ENCODE peak calls at places on chromosomes 12 and 14, in four cellular contexts. H is progenitor cell of endocrine pancreas; A is HFFc6; N is CD8-positive, alpha-beta T cell. J is an unnamed sample.

GRCh38 chr14:50871914-50872732 is at the start of gene ABHD12B:
- DNase-seq in H (peak), A (no peak), N (no peak), J (no peak)

GRCh38 chr12:5096241-5096880 is 52.7 kb downstream of the KCNA5 start:
- DNase-seq in H (no peak), A (peak), N (no peak), J (no peak)

GRCh38 chr12:13745100-13745678 is 236.2 kb downstream of the GRIN2B start:
- DNase-seq in H (no peak), A (no peak), N (no peak), J (no peak)

GRCh38 chr14:99535448-99535847 is 54.2 kb downstream of the CCNK start:
- DNase-seq in H (no peak), A (no peak), N (no peak), J (no peak)

GRCh38 chr12:89051065-89051677 is 301.1 kb downstream of the DUSP6 start:
- DNase-seq in H (no peak), A (peak), N (no peak), J (no peak)

GRCh38 chr12:120678572-120678971 is 8.4 kb upstream of the MLEC start:
- DNase-seq in H (no peak), A (peak), N (no peak), J (no peak)

GRCh38 chr12:62269464-62270228 is 9.4 kb downstream of the USP15 start:
- DNase-seq in H (no peak), A (no peak), N (no peak), J (no peak)

GRCh38 chr12:70885952-70886351 is 34.6 kb downstream of the PTPRR start:
- DNase-seq in H (no peak), A (no peak), N (no peak), J (no peak)

GRCh38 chr14:34699873-34700621 is 14.3 kb downstream of the CFL2 start:
- DNase-seq in H (no peak), A (peak), N (no peak), J (no peak)

DNA sequence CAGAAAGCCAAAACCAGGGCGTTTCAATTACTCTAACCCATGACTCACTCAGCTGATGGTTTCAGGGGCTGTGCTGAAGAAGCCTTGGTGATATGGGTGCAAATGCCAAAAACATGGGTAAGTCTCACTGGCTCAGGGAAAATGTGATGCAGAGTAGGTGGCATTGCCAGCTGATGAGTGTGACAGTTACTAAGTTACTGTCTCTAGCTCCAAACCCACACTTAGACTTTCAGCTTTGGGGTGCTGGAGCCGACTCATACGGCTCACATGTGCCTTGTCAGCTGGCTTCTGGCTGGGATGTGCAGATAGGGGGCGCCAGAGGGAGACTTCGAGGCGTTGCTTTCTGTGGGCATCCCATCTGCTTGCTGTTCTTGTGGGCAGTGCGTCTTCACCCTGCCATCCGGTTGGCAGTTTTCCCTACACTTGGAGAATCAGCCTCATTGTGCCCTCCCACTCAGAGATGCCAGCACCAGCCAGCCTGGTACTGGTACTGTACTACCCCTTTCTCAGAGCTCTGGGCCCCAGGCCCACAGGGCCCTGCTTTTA is 11.1 kb upstream of the KRT7 start:
- DNase-seq in H (peak), A (peak), N (peak), J (peak)
- TF ChIP-seq CTCF in H (peak), A (peak), N (no peak), J (peak)

GRCh38 chr12:115408642-115409041 is 724.7 kb upstream of the TBX3 start:
- DNase-seq in H (no peak), A (no peak), N (no peak), J (no peak)

GRCh38 chr12:115413626-115414025 is 729.7 kb upstream of the TBX3 start:
- DNase-seq in H (no peak), A (no peak), N (no peak), J (no peak)

GRCh38 chr12:115416869-115417268 is 732.9 kb upstream of the TBX3 start:
- DNase-seq in H (no peak), A (no peak), N (no peak), J (no peak)

GRCh38 chr12:115411121-115411520 is 727.1 kb upstream of the TBX3 start:
- DNase-seq in H (no peak), A (no peak), N (no peak), J (no peak)

DNA sequence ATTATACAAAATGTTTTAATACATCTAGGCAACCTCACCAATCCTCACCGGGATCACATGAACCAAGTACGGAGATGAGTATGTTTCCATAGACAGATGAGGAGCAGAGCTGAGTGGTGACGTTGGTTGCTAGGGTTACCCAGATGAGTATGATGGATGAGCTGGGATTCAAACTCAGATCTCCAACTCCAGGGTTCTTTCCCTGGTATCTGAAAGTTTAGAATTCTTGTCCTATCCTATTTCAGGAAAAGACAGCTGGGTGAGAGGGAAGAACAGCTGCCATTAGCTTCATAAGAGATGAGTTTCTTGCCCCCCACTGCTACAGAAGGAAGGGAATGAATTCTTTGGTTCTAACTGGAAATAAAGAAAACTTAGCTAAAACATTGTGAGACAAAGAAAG is 728.8 kb upstream of the TBX3 start:
- DNase-seq in H (no peak), A (no peak), N (no peak), J (no peak)
- TF ChIP-seq CTCF in H (no peak), A (no peak), N (no peak), J (no peak)

DNA sequence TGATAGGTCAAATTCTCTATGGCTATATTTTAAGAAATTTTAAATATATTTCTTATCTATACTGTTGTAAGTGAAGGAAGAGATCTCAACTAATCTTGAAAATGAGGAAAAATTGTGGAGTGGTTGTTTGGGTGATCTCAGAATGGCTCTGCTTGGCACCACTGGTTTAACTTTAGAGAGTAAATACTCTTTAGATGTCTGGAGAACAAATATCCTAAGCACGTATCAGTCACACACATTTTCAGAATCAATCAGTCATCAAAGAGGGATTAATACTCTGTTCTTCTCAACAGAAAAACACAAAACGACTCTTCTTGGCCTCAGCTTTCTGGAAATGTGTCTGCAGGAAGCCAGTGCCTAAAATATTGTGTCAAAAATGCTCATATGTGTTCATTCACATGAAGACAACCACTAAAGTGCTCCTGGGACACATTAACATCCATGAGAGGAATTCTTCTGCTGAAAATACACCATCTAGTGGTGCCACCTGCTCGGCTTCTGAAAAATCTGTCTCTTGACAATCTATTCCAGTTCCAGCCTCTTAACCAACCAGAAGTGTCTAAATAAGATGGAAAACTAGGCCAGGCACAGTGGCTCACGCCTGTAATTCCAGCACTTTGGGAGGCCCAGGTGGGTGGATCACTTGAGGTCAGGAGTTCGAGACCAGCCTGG is 81.1 kb upstream of the CCDC198 start:
- DNase-seq in H (no peak), A (no peak), N (no peak), J (no peak)
- TF ChIP-seq CTCF in H (peak), A (no peak), N (no peak), J (no peak)

DNA sequence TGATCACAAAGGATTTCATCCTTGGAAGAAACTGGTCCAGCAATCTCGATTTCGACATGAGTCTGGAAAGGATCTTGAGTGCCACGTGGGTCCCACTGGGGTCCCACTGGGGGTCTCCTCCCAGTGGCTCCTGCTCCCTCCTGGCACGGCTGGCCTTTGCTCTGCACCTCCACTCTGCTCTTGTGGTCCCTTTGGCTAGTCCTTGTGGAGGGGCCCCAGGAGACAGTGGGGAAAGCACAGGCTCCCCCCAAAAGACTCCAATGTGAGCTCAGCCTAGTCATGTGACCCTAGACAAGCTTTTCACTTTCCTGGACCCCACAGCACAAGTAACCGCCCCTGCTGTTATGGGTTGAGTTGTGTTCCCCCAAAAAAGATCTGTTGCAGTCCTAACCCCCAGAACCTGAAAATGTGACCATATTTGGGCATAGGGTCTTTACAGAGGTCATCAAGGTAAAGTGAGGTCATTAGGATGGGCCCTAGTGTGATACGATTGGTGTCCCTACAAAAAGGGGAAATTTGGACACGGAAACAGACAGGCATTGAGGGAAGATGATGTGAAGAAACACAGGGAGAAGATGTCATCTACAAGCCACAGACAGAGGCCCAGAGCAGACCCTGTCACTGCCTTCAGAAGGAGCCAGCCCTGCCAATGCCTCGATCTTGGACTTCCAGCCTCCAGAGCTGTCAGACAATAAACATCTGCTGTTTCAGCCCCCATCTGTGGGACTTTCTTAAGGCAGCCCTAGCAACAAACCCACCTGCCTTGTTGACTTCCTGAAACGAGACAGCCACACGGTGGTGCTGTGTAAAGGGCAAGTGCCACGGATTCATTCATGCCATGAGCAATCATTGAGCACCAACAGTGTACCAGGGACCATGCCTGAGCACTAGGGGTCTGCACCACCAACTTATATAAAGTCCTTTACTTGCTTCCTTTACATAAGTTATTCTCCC is 23.8 kb upstream of the PPP2R5C start:
- DNase-seq in H (no peak), A (no peak), N (no peak), J (no peak)
- TF ChIP-seq CTCF in H (no peak), A (peak), N (peak), J (no peak)

GRCh38 chr14:94397899-94398479 is 9.6 kb upstream of the SERPINA1 start:
- DNase-seq in H (no peak), A (no peak), N (no peak), J (no peak)

GRCh38 chr14:94397279-94397898 is 9.0 kb upstream of the SERPINA1 start:
- DNase-seq in H (no peak), A (no peak), N (no peak), J (no peak)

GRCh38 chr14:94400454-94400853 is 12.1 kb upstream of the SERPINA1 start:
- DNase-seq in H (no peak), A (no peak), N (no peak), J (no peak)

GRCh38 chr14:94396628-94397210 is 8.3 kb upstream of the SERPINA1 start:
- DNase-seq in H (no peak), A (no peak), N (no peak), J (no peak)

GRCh38 chr14:94398536-94398935 is 10.1 kb upstream of the SERPINA1 start:
- DNase-seq in H (no peak), A (no peak), N (no peak), J (no peak)
- TF ChIP-seq CTCF in H (no peak), A (no peak), N (no peak), J (no peak)